ENCODE peak calls at places on chromosomes 5 and 9, in four cellular contexts. R, B, J and M are unnamed samples.

GRCh38 chr9:33167949-33168535 is 906 bp upstream of the B4GALT1 start:
- DNase-seq in R (no peak), B (no peak), J (peak; percentile 70), M (no peak)

GRCh38 chr5:177530638-177531037 is 13.9 kb upstream of the DDX41 start:
- DNase-seq in R (no peak), B (no peak), J (no peak), M (no peak)

GRCh38 chr5:37776826-37777225 is 63.0 kb downstream of the GDNF start:
- DNase-seq in R (no peak), B (no peak), J (no peak), M (no peak)

GRCh38 chr9:4353236-4353635 is 53.4 kb upstream of the GLIS3 start:
- DNase-seq in R (no peak), B (no peak), J (no peak), M (no peak)

GRCh38 chr9:108259917-108260675 is 595.7 kb downstream of the ACTL7B start:
- DNase-seq in R (no peak), B (no peak), J (no peak), M (no peak)

GRCh38 chr5:178237431-178238312 is 5.1 kb upstream of the PHYKPL start:
- DNase-seq in R (no peak), B (no peak), J (no peak), M (no peak)

GRCh38 chr9:18256574-18256973 is 217.4 kb upstream of the ADAMTSL1 start:
- DNase-seq in R (no peak), B (no peak), J (no peak), M (no peak)

GRCh38 chr9:114733814-114734213 is 51.8 kb upstream of the TEX48 start:
- DNase-seq in R (no peak), B (no peak), J (no peak), M (no peak)

GRCh38 chr5:78698218-78698751 is 49.7 kb upstream of the LHFPL2 start:
- DNase-seq in R (no peak), B (no peak), J (no peak), M (no peak)

GRCh38 chr5:163529698-163530097 is 24.3 kb downstream of the MAT2B start:
- DNase-seq in R (no peak), B (peak; percentile 30), J (no peak), M (no peak)

GRCh38 chr9:86809968-86810367 is 137.3 kb downstream of the GAS1 start:
- DNase-seq in R (no peak), B (no peak), J (no peak), M (no peak)

GRCh38 chr9:33230756-33231691 is 8.9 kb upstream of the SPINK4 start:
- DNase-seq in R (no peak), B (no peak), J (no peak), M (no peak)

GRCh38 chr5:143041972-143042770 is 272.0 kb downstream of the ARHGAP26 start:
- DNase-seq in R (no peak), B (no peak), J (no peak), M (no peak)

GRCh38 chr9:108476574-108476973 is 379.2 kb downstream of the ACTL7B start:
- DNase-seq in R (no peak), B (no peak), J (no peak), M (no peak)

GRCh38 chr9:80086386-80086785 is 514.6 kb downstream of the TLE4 start:
- DNase-seq in R (no peak), B (no peak), J (no peak), M (no peak)

GRCh38 chr5:45279109-45279508 is 417.1 kb downstream of the HCN1 start:
- DNase-seq in R (peak; percentile 62), B (peak; percentile 18), J (no peak), M (no peak)

GRCh38 chr5:43096916-43097315 is 23.8 kb upstream of the ZNF131 start:
- DNase-seq in R (no peak), B (no peak), J (no peak), M (no peak)

GRCh38 chr5:54548565-54548964 is 31.0 kb downstream of the SNX18 start:
- DNase-seq in R (no peak), B (no peak), J (no peak), M (no peak)

GRCh38 chr5:171450423-171451246 is 31.2 kb downstream of the FGF18 start:
- DNase-seq in R (no peak), B (no peak), J (peak; percentile 24), M (peak; percentile 69)

GRCh38 chr9:105205787-105206511 is 38.5 kb upstream of the SLC44A1 start:
- DNase-seq in R (no peak), B (no peak), J (no peak), M (no peak)

GRCh38 chr5:82355496-82355895 is 77.3 kb upstream of the RPS23 start:
- DNase-seq in R (no peak), B (no peak), J (no peak), M (no peak)

GRCh38 chr5:119435436-119436132 is 16.7 kb upstream of the HSD17B4 start:
- DNase-seq in R (no peak), B (peak; percentile 55), J (peak; percentile 81), M (peak; percentile 87)

GRCh38 chr9:108167136-108167900 is 677.7 kb upstream of the KLF4 start:
- DNase-seq in R (no peak), B (no peak), J (no peak), M (no peak)

GRCh38 chr5:27708579-27708978 is 670.2 kb upstream of the CDH9 start:
- DNase-seq in R (no peak), B (no peak), J (no peak), M (no peak)

GRCh38 chr5:160262665-160263064 is 33.4 kb downstream of the FABP6 start:
- DNase-seq in R (no peak), B (no peak), J (peak; percentile 79), M (no peak)

GRCh38 chr9:8660383-8660782 is 860.8 kb upstream of the DMAC1 start:
- DNase-seq in R (no peak), B (no peak), J (no peak), M (no peak)

GRCh38 chr9:110531776-110532175 is 47.8 kb downstream of the SVEP1 start:
- DNase-seq in R (no peak), B (no peak), J (no peak), M (no peak)

GRCh38 chr5:143341807-143342570 is 61.5 kb downstream of the NR3C1 start:
- DNase-seq in R (peak; percentile 21), B (no peak), J (peak; percentile 34), M (no peak)

GRCh38 chr5:159854916-159855315 is 61.4 kb upstream of the ADRA1B start:
- DNase-seq in R (no peak), B (no peak), J (no peak), M (no peak)

GRCh38 chr5:140690376-140690932 is 716 bp downstream of the HARS1 start:
- DNase-seq in R (peak; percentile 7), B (no peak), J (no peak), M (no peak)

GRCh38 chr5:64207978-64208377 is 42.3 kb downstream of the RNF180 start:
- DNase-seq in R (no peak), B (peak; percentile 8), J (peak; percentile 1), M (no peak)

GRCh38 chr5:177103523-177104253 is 17.0 kb downstream of the FGFR4 start:
- DNase-seq in R (no peak), B (no peak), J (no peak), M (no peak)

GRCh38 chr9:15400281-15400941 is 22.3 kb upstream of the SNAPC3 start:
- DNase-seq in R (no peak), B (no peak), J (no peak), M (no peak)

GRCh38 chr9:131981116-131981847 is 98.4 kb downstream of the MED27 start:
- DNase-seq in R (no peak), B (no peak), J (no peak), M (no peak)

GRCh38 chr5:33761139-33761538 is 130.7 kb downstream of the ADAMTS12 start:
- DNase-seq in R (no peak), B (no peak), J (no peak), M (no peak)

GRCh38 chr9:114516913-114517312 is 11.6 kb upstream of the WHRN start:
- DNase-seq in R (no peak), B (no peak), J (peak; percentile 22), M (no peak)

DNA sequence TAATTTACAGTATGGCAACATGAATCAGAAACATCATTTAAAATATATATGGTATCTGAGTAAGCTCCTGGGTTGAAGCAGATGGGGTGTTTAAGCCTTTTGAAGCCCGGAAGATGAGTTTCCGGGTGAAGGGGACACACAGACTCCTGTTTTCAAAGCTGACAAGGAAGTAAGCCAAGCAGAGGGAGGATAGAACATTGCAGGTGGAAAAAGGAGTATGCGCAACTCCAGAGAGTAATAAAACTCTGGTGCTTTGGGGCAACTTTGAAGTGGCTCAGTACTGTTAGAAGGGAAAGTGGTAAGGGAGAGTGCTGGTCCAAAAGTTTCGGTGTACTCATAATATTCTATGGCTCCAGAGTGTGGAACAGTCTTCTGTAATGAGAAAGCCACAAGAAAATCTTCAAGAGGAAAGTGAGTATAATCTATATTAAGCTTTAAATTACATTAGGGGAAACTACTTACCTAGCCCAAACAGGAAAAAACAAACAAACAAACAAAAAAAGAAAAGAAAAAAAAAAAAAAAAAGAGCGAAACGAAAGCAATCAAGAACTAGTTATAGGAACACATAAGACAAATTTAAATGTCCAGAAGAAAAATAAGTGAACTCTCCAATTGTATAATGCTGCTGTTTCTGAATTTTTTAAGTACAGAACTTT is 2.3 kb upstream of the ST8SIA4 start:
- DNase-seq in R (no peak), B (no peak), J (no peak), M (no peak)
- TF ChIP-seq MAX in R (no peak), B (no peak), J (no peak), M (no peak)

DNA sequence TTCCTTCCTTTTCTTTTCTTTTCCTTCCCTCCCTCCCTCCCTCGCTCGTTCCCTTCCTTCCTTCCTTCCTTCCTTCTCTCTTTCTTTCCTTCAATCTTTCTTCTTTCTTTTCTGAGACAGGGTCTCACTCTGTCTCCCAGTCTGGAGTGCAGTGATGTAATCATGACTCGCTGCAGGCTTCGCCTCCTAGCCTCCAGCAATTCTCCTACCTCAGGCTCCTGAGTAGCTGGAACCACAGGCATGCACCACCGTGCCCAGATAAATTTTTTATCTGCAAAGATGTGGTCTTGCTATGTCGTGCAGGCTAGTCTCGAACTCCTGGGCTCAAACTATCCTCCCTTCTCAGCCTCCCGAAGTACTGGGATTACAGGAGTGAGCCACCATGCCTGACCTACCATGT is 81.4 kb downstream of the SPATA31C2 start:
- DNase-seq in R (no peak), B (no peak), J (no peak), M (no peak)
- TF ChIP-seq ZNF274 in R (no peak), B (no peak), J (no peak), M (no peak)

GRCh38 chr5:891837-892389 is 688 bp downstream of the BRD9 start:
- DNase-seq in R (no peak), B (no peak), J (peak; percentile 35), M (no peak)
- TF ChIP-seq MAX in R (no peak), B (no peak), J (no peak), M (no peak)

DNA sequence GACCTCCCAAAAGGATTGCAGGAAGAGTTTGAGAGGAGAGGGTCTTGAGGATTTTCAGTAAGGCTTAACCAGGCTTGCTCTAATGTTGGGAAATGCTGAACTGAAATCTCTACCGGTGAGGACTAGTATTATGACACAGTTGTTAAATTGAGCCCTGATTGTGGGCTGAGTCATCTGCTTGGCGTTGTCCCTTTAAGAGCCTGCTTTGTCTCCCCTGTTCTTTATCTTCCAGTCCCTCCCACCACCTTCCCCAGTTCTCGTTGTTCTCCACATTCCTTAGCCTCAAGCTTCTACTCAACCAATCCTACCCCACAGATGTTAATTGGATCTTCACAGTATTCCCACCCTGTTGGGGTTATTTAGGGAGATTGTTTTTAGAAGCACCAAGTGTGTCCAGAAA is 57.7 kb downstream of the ANKRD55 start:
- DNase-seq in R (peak; percentile 13), B (no peak), J (peak; percentile 50), M (no peak)
- TF ChIP-seq ZNF274 in R (no peak), B (no peak), J (no peak), M (no peak)

GRCh38 chr5:154446183-154447073 is 631 bp downstream of the SAP30L start:
- DNase-seq in R (no peak), B (peak; percentile 36), J (peak; percentile 60), M (peak; percentile 70)
- TF ChIP-seq MAX in R (no peak), B (peak; percentile 32), J (no peak), M (no peak)

GRCh38 chr9:72150653-72151052 is 1.4 kb downstream of the GDA start:
- DNase-seq in R (no peak), B (no peak), J (no peak), M (no peak)
- TF ChIP-seq ZNF274 in R (no peak), B (no peak), J (no peak), M (no peak)